ENCODE peak calls at places on chromosomes 7 and 10, in four cellular contexts. One of them, this sample, is unnamed.

GRCh38 chr7:127933116-127933515 is 98.1 kb downstream of the LRRC4 start:
- DNase-seq in AG09309: no peak
- DNase-seq in astrocyte of the spinal cord: no peak
- DNase-seq in sigmoid colon: no peak
- DNase-seq in this sample: no peak

GRCh38 chr7:17681965-17682364 is 258.3 kb downstream of the SNX13 start:
- DNase-seq in AG09309: no peak
- DNase-seq in astrocyte of the spinal cord: peak; percentile 55
- DNase-seq in sigmoid colon: no peak
- DNase-seq in this sample: peak; percentile 16

GRCh38 chr10:78033623-78034470 is at the start of gene RPS24:
- DNase-seq in AG09309: peak; percentile 87
- DNase-seq in astrocyte of the spinal cord: peak; percentile 99
- DNase-seq in sigmoid colon: peak; percentile 98
- DNase-seq in this sample: peak; percentile 99

GRCh38 chr7:67553378-67553777 is 556.7 kb downstream of the TYW1 start:
- DNase-seq in AG09309: no peak
- DNase-seq in astrocyte of the spinal cord: no peak
- DNase-seq in sigmoid colon: no peak
- DNase-seq in this sample: no peak

GRCh38 chr7:66497346-66497745 is 131.3 kb upstream of the KCTD7 start:
- DNase-seq in AG09309: no peak
- DNase-seq in astrocyte of the spinal cord: no peak
- DNase-seq in sigmoid colon: peak; percentile 11
- DNase-seq in this sample: no peak

GRCh38 chr10:61733358-61733940 is 70.7 kb downstream of the CABCOCO1 start:
- DNase-seq in AG09309: no peak
- DNase-seq in astrocyte of the spinal cord: peak; percentile 64
- DNase-seq in sigmoid colon: no peak
- DNase-seq in this sample: peak; percentile 80

GRCh38 chr7:100003711-100004661 is 11.4 kb upstream of the ZKSCAN1 start:
- DNase-seq in AG09309: no peak
- DNase-seq in astrocyte of the spinal cord: no peak
- DNase-seq in sigmoid colon: peak; percentile 25
- DNase-seq in this sample: peak; percentile 54

GRCh38 chr10:77675347-77675746 is 37.7 kb upstream of the KCNMA1 start:
- DNase-seq in AG09309: no peak
- DNase-seq in astrocyte of the spinal cord: no peak
- DNase-seq in sigmoid colon: no peak
- DNase-seq in this sample: no peak

GRCh38 chr10:125607689-125608290 is 75.2 kb downstream of the TEX36 start:
- DNase-seq in AG09309: no peak
- DNase-seq in astrocyte of the spinal cord: no peak
- DNase-seq in sigmoid colon: no peak
- DNase-seq in this sample: no peak
- H3K4me3 ChIP-seq in AG09309: no peak overlapping the region
- H3K4me3 ChIP-seq in astrocyte of the spinal cord: no peak overlapping the region
- H3K4me3 ChIP-seq in sigmoid colon: no peak overlapping the region
- H3K4me3 ChIP-seq in this sample: no peak overlapping the region

GRCh38 chr7:12062062-12062461 is 149.0 kb upstream of the TMEM106B start:
- DNase-seq in AG09309: no peak
- DNase-seq in astrocyte of the spinal cord: no peak
- DNase-seq in sigmoid colon: no peak
- DNase-seq in this sample: peak; percentile 14
- TF ChIP-seq CTCF in AG09309: peak; percentile 28
- TF ChIP-seq CTCF in astrocyte of the spinal cord: peak; percentile 24
- TF ChIP-seq CTCF in sigmoid colon: no peak
- TF ChIP-seq CTCF in this sample: peak; percentile 49

DNA sequence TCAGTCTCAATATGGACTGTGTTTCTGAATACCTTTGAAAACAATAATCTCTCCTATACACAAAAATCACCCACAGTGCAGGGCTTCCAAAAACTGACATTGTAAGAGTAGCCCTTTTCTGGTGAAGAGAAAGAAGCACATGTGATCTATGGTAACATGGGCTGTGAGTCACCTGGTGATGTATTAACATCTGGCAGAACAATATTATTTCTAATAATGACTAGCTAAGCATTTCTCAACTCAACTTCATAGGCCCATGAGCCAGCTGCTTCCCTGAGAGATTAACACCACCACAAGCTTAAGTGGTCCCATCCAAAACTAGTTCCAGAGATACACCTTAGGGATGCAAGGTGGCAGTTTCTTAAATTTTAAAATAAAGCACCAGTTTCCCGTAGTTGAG is 331.0 kb upstream of the NRP1 start:
- DNase-seq in AG09309: no peak
- DNase-seq in astrocyte of the spinal cord: peak; percentile 25
- DNase-seq in sigmoid colon: no peak
- DNase-seq in this sample: peak; percentile 77
- H3K4me3 ChIP-seq in AG09309: no peak overlapping the region
- H3K4me3 ChIP-seq in astrocyte of the spinal cord: no peak overlapping the region
- H3K4me3 ChIP-seq in sigmoid colon: no peak overlapping the region
- H3K4me3 ChIP-seq in this sample: no peak overlapping the region

GRCh38 chr7:50641442-50642405 is 76.5 kb upstream of the DDC start:
- DNase-seq in AG09309: no peak
- DNase-seq in astrocyte of the spinal cord: no peak
- DNase-seq in sigmoid colon: peak; percentile 62
- DNase-seq in this sample: no peak
- TF ChIP-seq CTCF in AG09309: no peak
- TF ChIP-seq CTCF in astrocyte of the spinal cord: no peak
- TF ChIP-seq CTCF in sigmoid colon: no peak
- TF ChIP-seq CTCF in this sample: no peak

This sample was measured in choroid plexus epithelial cell.